ENCODE peak calls at places on chromosomes 2 and 18, in four cellular contexts. C is HuH-7.5, G is HFF-Myc, M is AG04449. O is an unnamed sample.

GRCh38 chr2:98408155-98408554 is 36.5 kb upstream of the INPP4A start:
- DNase-seq in C (no peak), G (no peak), M (no peak), O (no peak)

GRCh38 chr2:41870948-41871522 is 176.8 kb upstream of the PKDCC start:
- DNase-seq in M (no peak), G (no peak), C (no peak), O (peak)

GRCh38 chr2:173049732-173050314 is 25.8 kb upstream of the MAP3K20 start:
- DNase-seq in M (no peak), C (no peak), G (no peak), O (no peak)

GRCh38 chr2:3759766-3760165 is 56.4 kb downstream of the DCDC2C start:
- DNase-seq in M (no peak), G (no peak), C (no peak), O (no peak)

GRCh38 chr2:225318440-225318839 is 81.1 kb upstream of the NYAP2 start:
- DNase-seq in G (no peak), M (no peak), C (no peak), O (no peak)

GRCh38 chr2:134371041-134371440 is 117.2 kb downstream of the MGAT5 start:
- DNase-seq in C (no peak), M (no peak), G (peak), O (peak)

GRCh38 chr2:65133626-65134025 is 3.7 kb upstream of the RAB1A start:
- DNase-seq in G (no peak), C (no peak), M (no peak), O (no peak)

GRCh38 chr2:160228141-160228963 is 28.3 kb upstream of the ITGB6 start:
- DNase-seq in M (no peak), G (no peak), C (no peak), O (peak)

GRCh38 chr2:161044095-161044874 is 115.9 kb upstream of the TANK start:
- DNase-seq in M (no peak), C (no peak), G (no peak), O (peak)

GRCh38 chr18:78448106-78448505 is 531.5 kb upstream of the SALL3 start:
- DNase-seq in M (no peak), G (no peak), C (no peak), O (no peak)

GRCh38 chr2:18123577-18123976 is 245.1 kb downstream of the KCNS3 start:
- DNase-seq in C (no peak), G (no peak), M (no peak), O (no peak)

GRCh38 chr2:134153481-134153880 is 100.4 kb upstream of the MGAT5 start:
- DNase-seq in M (no peak), G (no peak), C (no peak), O (no peak)

GRCh38 chr2:240584486-240585031 is 2.0 kb upstream of the CAPN10 start:
- DNase-seq in C (no peak), G (peak), M (no peak), O (peak)

GRCh38 chr18:7641813-7642212 is 74.7 kb downstream of the PTPRM start:
- DNase-seq in G (no peak), M (no peak), C (no peak), O (no peak)

GRCh38 chr2:141195087-141195486 is 935.7 kb downstream of the LRP1B start:
- DNase-seq in G (no peak), M (no peak), C (no peak), O (no peak)